ENCODE peak calls at places on chromosomes 7 and 10, in four cellular contexts. B is activated CD4-positive, alpha-beta T cell treated with anti-CD3 and anti-CD28 coated beads, Interleukin-2, amount 50 U/mL, for 1 hour; W is Peyer's patch; O is ELR. K is an unnamed sample.

GRCh38 chr10:132371641-132372081 is 25.3 kb upstream of the PWWP2B start:
- DNase-seq in B (no peak), W (peak; percentile 18), O (peak; percentile 32), K (no peak)

GRCh38 chr7:81277691-81278090 is 358.8 kb upstream of the SEMA3C start:
- DNase-seq in B (no peak), W (no peak), O (no peak), K (no peak)

GRCh38 chr7:87570178-87570577 is 30.5 kb downstream of the ABCB1 start:
- DNase-seq in B (no peak), W (no peak), O (peak; percentile 70), K (no peak)

GRCh38 chr10:104582604-104582951 is 58.5 kb upstream of the SORCS3 start:
- DNase-seq in B (no peak), W (no peak), O (peak; percentile 67), K (no peak)

GRCh38 chr10:13743101-13743693 is 156.4 kb downstream of the PRPF18 start:
- DNase-seq in B (no peak), W (no peak), O (no peak), K (no peak)

GRCh38 chr7:130939285-130940095 is 205.5 kb upstream of the KLF14 start:
- DNase-seq in B (no peak), W (no peak), O (peak; percentile 48), K (no peak)

GRCh38 chr7:73341877-73342276 is 13.9 kb downstream of the FKBP6 start:
- DNase-seq in B (no peak), W (no peak), O (peak; percentile 82), K (no peak)

GRCh38 chr7:80918406-80918805 is 445 bp downstream of the SEMA3C start:
- DNase-seq in B (no peak), W (no peak), O (peak; percentile 42), K (no peak)

GRCh38 chr10:112217413-112218390 is 34.1 kb upstream of the GPAM start:
- DNase-seq in B (no peak), W (no peak), O (no peak), K (no peak)

GRCh38 chr7:132202541-132202940 is 373.7 kb downstream of the PLXNA4 start:
- DNase-seq in B (no peak), W (no peak), O (no peak), K (no peak)

GRCh38 chr7:155231241-155231800 is 66.4 kb upstream of the INSIG1 start:
- DNase-seq in B (no peak), W (peak; percentile 42), O (no peak), K (no peak)

GRCh38 chr7:18890134-18890533 is 227.3 kb downstream of the TWIST1 start:
- DNase-seq in B (no peak), W (no peak), O (peak; percentile 90), K (no peak)

GRCh38 chr10:79026806-79027146 is 42.0 kb upstream of the ZMIZ1 start:
- DNase-seq in B (no peak), W (peak; percentile 4), O (no peak), K (no peak)

GRCh38 chr10:132789659-132790148 is 3.8 kb upstream of the NKX6-2 start:
- DNase-seq in B (no peak), W (no peak), O (no peak), K (no peak)

GRCh38 chr10:17038627-17039026 is 91.0 kb downstream of the CUBN start:
- DNase-seq in B (no peak), W (no peak), O (no peak), K (no peak)

GRCh38 chr7:26167293-26167934 is 15.4 kb downstream of the NFE2L3 start:
- DNase-seq in B (no peak), W (no peak), O (no peak), K (no peak)

GRCh38 chr7:158060216-158060615 is 527.4 kb downstream of the PTPRN2 start:
- DNase-seq in B (no peak), W (no peak), O (no peak), K (no peak)

GRCh38 chr7:151843181-151843580 is 33.7 kb downstream of the PRKAG2 start:
- DNase-seq in B (no peak), W (no peak), O (no peak), K (no peak)

GRCh38 chr10:128851281-128851680 is 615.8 kb upstream of the MGMT start:
- DNase-seq in B (no peak), W (no peak), O (no peak), K (no peak)

GRCh38 chr7:128259131-128260056 is 18.3 kb downstream of the LEP start:
- DNase-seq in B (no peak), W (no peak), O (no peak), K (no peak)

GRCh38 chr7:132560825-132561529 is 15.3 kb downstream of the PLXNA4 start:
- DNase-seq in B (no peak), W (no peak), O (no peak), K (no peak)

GRCh38 chr10:113540845-113541553 is 11.9 kb upstream of the HABP2 start:
- DNase-seq in B (no peak), W (no peak), O (peak; percentile 17), K (no peak)

GRCh38 chr10:100775346-100775745 is 30.0 kb downstream of the PAX2 start:
- DNase-seq in B (no peak), W (no peak), O (no peak), K (no peak)

GRCh38 chr7:56175784-56176183 is 59.6 kb upstream of the NUPR2 start:
- DNase-seq in B (no peak), W (no peak), O (no peak), K (no peak)

GRCh38 chr7:27174077-27175004 is at the start of gene HOXA10:
- DNase-seq in B (no peak), W (peak; percentile 75), O (peak; percentile 82), K (no peak)

GRCh38 chr7:22725585-22725984 is 1.4 kb upstream of the IL6 start:
- DNase-seq in B (no peak), W (no peak), O (peak; percentile 78), K (no peak)